ENCODE peak calls at places on chromosome 17, in six cellular contexts. W is gastrocnemius medialis, O is PC-9, P is progenitor cell of endocrine pancreas, M is mammary epithelial cell, C is AG09309. H is an unnamed sample.

GRCh38 chr17:79591695-79592094 is 19.2 kb downstream of the RBFOX3 start:
- DNase-seq in M (no peak), C (no peak), O (no peak), P (no peak), W (no peak), H (no peak)

GRCh38 chr17:45287526-45288264 is 25.8 kb upstream of the SPATA32 start:
- DNase-seq in O (no peak), P (no peak), M (no peak), C (no peak), W (no peak), H (no peak)

GRCh38 chr17:74805543-74805991 is 29.4 kb upstream of the NAT9 start:
- DNase-seq in P (no peak), C (no peak), M (no peak), O (no peak), W (no peak), H (no peak)

GRCh38 chr17:48052956-48053757 is 5.0 kb downstream of the NFE2L1 start:
- DNase-seq in P (no peak), C (no peak), M (no peak), O (no peak), W (peak), H (no peak)

GRCh38 chr17:74935585-74936469 is at the start of gene OTOP3:
- DNase-seq in C (no peak), O (no peak), M (no peak), W (no peak), P (peak), H (no peak)

GRCh38 chr17:79965806-79966205 is 69.9 kb downstream of the TBC1D16 start:
- DNase-seq in P (no peak), C (no peak), O (no peak), M (no peak), W (no peak), H (no peak)

GRCh38 chr17:77320046-77320445 is 179.3 kb downstream of the SEC14L1 start:
- DNase-seq in C (no peak), P (no peak), M (peak), W (peak), O (no peak), H (no peak)

GRCh38 chr17:80063815-80064585 is 27.6 kb downstream of the CCDC40 start:
- DNase-seq in M (no peak), W (peak), O (peak), C (no peak), P (no peak), H (no peak)

GRCh38 chr17:27572665-27573064 is 58.3 kb upstream of the LGALS9 start:
- DNase-seq in O (no peak), C (no peak), M (no peak), P (no peak), W (no peak), H (no peak)

GRCh38 chr17:78997231-78997741 is 12.3 kb downstream of the CANT1 start:
- DNase-seq in O (no peak), P (no peak), W (no peak), M (no peak), C (no peak), H (no peak)

GRCh38 chr17:55299890-55300289 is 35.1 kb downstream of the HLF start:
- DNase-seq in P (no peak), O (no peak), M (no peak), W (no peak), C (no peak), H (no peak)

GRCh38 chr17:72465191-72466024 is 344.6 kb downstream of the SOX9 start:
- DNase-seq in P (no peak), W (no peak), M (peak), O (peak), C (peak), H (no peak)

GRCh38 chr17:48559609-48560451 is 14.9 kb upstream of the HOXB2 start:
- DNase-seq in W (no peak), C (no peak), P (no peak), O (no peak), M (no peak), H (no peak)

GRCh38 chr17:76002100-76002499 is 1.4 kb downstream of the CDK3 start:
- DNase-seq in P (no peak), M (no peak), W (no peak), C (no peak), O (no peak), H (no peak)

GRCh38 chr17:6072611-6073010 is 2.4 kb downstream of the WSCD1 start:
- DNase-seq in P (no peak), W (no peak), C (no peak), O (no peak), M (no peak), H (no peak)

GRCh38 chr17:32930512-32930911 is 2.6 kb downstream of the TMEM98 start:
- DNase-seq in M (no peak), P (no peak), O (no peak), W (no peak), C (no peak), H (no peak)

GRCh38 chr17:14107889-14108288 is 38.6 kb downstream of the COX10 start:
- DNase-seq in O (no peak), M (no peak), W (no peak), P (no peak), C (no peak), H (no peak)

GRCh38 chr17:3964203-3965122 is at the start of gene ATP2A3:
- DNase-seq in C (no peak), M (no peak), P (no peak), W (no peak), O (peak), H (peak)

GRCh38 chr17:79806863-79807720 is 10.2 kb upstream of the CBX8 start:
- DNase-seq in C (no peak), O (no peak), P (no peak), M (no peak), W (no peak), H (no peak)

GRCh38 chr17:44382917-44383316 is 6.5 kb downstream of the ITGA2B start:
- DNase-seq in M (no peak), C (no peak), W (no peak), O (no peak), P (no peak), H (no peak)

GRCh38 chr17:1460233-1460632 is 4.2 kb upstream of the CRK start:
- DNase-seq in P (no peak), O (peak), M (peak), C (no peak), W (peak), H (no peak)

GRCh38 chr17:13557077-13557476 is 44.7 kb downstream of the HS3ST3A1 start:
- DNase-seq in W (no peak), M (peak), P (no peak), O (no peak), C (peak), H (no peak)

GRCh38 chr17:59547131-59547915 is 18.1 kb upstream of the DHX40 start:
- DNase-seq in W (no peak), O (no peak), P (no peak), M (no peak), C (no peak), H (no peak)

GRCh38 chr17:59545942-59546341 is 19.5 kb upstream of the DHX40 start:
- DNase-seq in O (no peak), W (no peak), C (no peak), M (no peak), P (no peak), H (no peak)

GRCh38 chr17:59538195-59538909 is 27.1 kb upstream of the DHX40 start:
- DNase-seq in P (no peak), M (no peak), O (no peak), W (no peak), C (no peak), H (no peak)

GRCh38 chr17:59542960-59543635 is 22.3 kb upstream of the DHX40 start:
- DNase-seq in C (no peak), W (no peak), O (no peak), M (no peak), P (no peak), H (no peak)
- TF ChIP-seq CTCF in C (no peak), W (no peak), O (no peak), M (no peak), P (no peak), H (no peak)

GRCh38 chr17:30717290-30718098 is 107.0 kb downstream of the CRLF3 start:
- DNase-seq in W (no peak), M (no peak), P (no peak), C (no peak), O (no peak), H (no peak)
- TF ChIP-seq CTCF in W (no peak), M (no peak), P (no peak), C (no peak), O (no peak), H (no peak)

GRCh38 chr17:41592601-41593305 is 6.1 kb upstream of the KRT14 start:
- DNase-seq in M (peak), P (no peak), O (no peak), W (no peak), C (no peak), H (no peak)

GRCh38 chr17:41585301-41585700 is 1.4 kb downstream of the KRT14 start:
- DNase-seq in O (no peak), P (no peak), C (no peak), W (no peak), M (peak), H (no peak)

GRCh38 chr17:41586863-41587495 is at the start of gene KRT14:
- DNase-seq in W (no peak), O (no peak), M (peak), C (no peak), P (no peak), H (no peak)

GRCh38 chr17:41588126-41588810 is 1.6 kb upstream of the KRT14 start:
- DNase-seq in M (peak), C (no peak), W (no peak), O (no peak), P (no peak), H (no peak)

DNA sequence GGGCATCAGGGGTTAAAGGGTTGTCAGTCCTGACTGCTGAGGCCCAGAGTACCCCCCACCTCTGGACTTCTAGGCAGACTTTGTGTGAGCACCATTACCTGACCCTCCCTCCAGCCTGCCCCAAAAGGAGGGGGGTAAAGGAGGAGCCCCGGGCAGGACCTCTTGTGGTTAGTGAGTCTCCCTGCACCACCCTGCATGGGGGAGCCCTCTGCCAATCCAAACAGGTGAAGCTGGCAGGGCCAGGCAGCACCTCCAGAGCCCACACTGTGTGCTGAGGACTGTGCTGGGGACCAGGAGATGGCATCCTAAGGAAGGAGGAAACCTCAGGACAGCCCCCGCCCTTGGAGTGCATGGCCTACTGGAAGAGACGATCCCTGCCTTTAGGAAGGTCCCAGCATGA is 2.6 kb upstream of the KRT14 start:
- DNase-seq in W (no peak), C (no peak), P (no peak), O (no peak), M (no peak), H (no peak)
- TF ChIP-seq CTCF in W (no peak), C (no peak), P (no peak), O (no peak), M (peak), H (no peak)

DNA sequence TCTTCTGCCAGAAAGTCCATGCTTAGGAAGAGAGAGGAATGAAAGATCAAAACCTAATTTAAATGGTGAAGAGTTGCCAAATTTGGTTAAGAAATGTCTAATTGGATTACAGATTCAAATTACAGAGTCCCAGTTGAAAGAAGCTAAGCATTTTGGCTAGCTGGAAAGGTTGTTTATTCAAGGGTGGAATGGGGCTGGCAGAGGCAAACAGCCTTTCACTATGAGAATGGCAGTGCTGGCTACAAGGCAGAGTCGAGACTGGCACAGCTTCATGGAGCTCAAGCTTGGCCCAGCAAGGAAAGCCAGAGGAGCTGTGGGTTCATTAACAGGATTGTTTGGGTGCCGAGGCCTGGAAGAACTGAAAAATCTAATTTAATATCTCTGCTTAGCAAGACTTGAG is 13.6 kb downstream of the MAP3K3 start:
- DNase-seq in O (no peak), C (no peak), P (no peak), W (no peak), M (no peak), H (no peak)
- TF ChIP-seq CTCF in O (no peak), C (no peak), P (no peak), W (no peak), M (no peak), H (no peak)

DNA sequence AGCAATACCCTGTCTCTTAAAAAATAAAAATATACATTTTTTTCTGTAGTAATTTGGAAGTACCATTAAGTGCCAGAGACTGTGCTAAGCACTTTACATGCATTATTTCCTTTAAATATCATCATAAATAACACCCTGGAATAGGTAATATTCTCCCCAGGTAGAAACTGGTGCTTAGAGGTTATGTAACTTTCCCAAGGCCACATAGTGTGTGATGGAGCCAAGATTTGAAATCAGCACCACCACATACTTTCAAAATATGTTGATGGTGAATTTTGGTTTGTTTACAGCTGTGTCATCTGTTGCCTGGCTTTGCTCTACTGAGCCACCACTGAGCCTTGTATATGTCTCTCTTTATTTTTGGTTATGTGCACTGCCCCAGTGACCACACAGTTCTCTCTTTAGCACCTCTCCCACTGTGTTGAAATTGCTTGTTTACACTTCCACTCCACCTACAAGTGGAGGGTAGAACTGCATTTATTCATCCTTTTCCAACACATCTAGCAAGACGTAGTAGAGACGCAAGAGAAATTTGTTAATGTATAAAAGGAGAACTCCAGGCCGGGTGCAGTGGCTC is 19.0 kb upstream of the NBR1 start:
- DNase-seq in W (no peak), C (no peak), P (no peak), O (no peak), M (no peak), H (no peak)
- TF ChIP-seq CTCF in W (no peak), C (no peak), P (no peak), O (no peak), M (no peak), H (no peak)

GRCh38 chr17:57955183-57955952 is at the start of gene CUEDC1:
- DNase-seq in C (no peak), W (peak), O (peak), P (peak), M (peak), H (peak)
- TF ChIP-seq CTCF in C (peak), W (peak), O (peak), P (peak), M (no peak), H (peak)

GRCh38 chr17:81522491-81523125 is 5.6 kb upstream of the FSCN2 start:
- DNase-seq in C (no peak), O (no peak), M (no peak), P (no peak), W (no peak), H (no peak)

GRCh38 chr17:81524063-81524864 is 3.9 kb upstream of the FSCN2 start:
- DNase-seq in C (no peak), W (no peak), P (no peak), M (no peak), O (no peak), H (no peak)

GRCh38 chr17:81524865-81525159 is 3.4 kb upstream of the FSCN2 start:
- DNase-seq in W (no peak), O (no peak), M (no peak), P (no peak), C (no peak), H (no peak)

GRCh38 chr17:81520021-81520894 is 7.7 kb upstream of the ACTG1 start:
- DNase-seq in C (no peak), M (no peak), O (no peak), P (peak), W (no peak), H (no peak)

GRCh38 chr17:81523139-81524062 is 4.8 kb upstream of the FSCN2 start:
- DNase-seq in W (no peak), P (peak), C (peak), M (no peak), O (no peak), H (peak)
- TF ChIP-seq CTCF in W (no peak), P (peak), C (no peak), M (no peak), O (no peak), H (peak)

H was measured in endothelial cell.